ENCODE peak calls at places on chromosomes 4 and X, in six cellular contexts. E is A549, U is GM12878, O is K562, W is endothelial cell of umbilical vein, Y is HepG2. C is an unnamed sample.

GRCh38 chr4:67700119-67700873 is 659 bp downstream of the UBA6 start:
- DNase-seq in E (no peak), U (no peak), O (peak; percentile 17), W (no peak), Y (no peak), C (peak; percentile 28)

GRCh38 chr4:30825008-30825765 is 105.0 kb downstream of the PCDH7 start:
- DNase-seq in E (no peak), U (no peak), O (no peak), W (peak; percentile 8), Y (no peak), C (no peak)

GRCh38 chr4:113328514-113328913 is 279.1 kb downstream of the ANK2 start:
- DNase-seq in E (peak; percentile 13), U (no peak), O (peak; percentile 16), W (no peak), Y (peak; percentile 15), C (peak; percentile 28)

GRCh38 chr4:84647307-84647884 is 64.5 kb downstream of the CDS1 start:
- DNase-seq in E (no peak), U (no peak), O (no peak), W (no peak), Y (no peak), C (no peak)

GRCh38 chr4:48139688-48140087 is 5.6 kb upstream of the TXK start:
- DNase-seq in E (no peak), U (no peak), O (no peak), W (peak; percentile 68), Y (no peak), C (peak; percentile 34)

GRCh38 chrX:111262086-111262485 is 8.2 kb downstream of the CAPN6 start:
- DNase-seq in E (no peak), U (no peak), O (no peak), W (no peak), Y (no peak), C (no peak)

GRCh38 chr4:108940086-108941033 is 177.5 kb upstream of the ETNPPL start:
- DNase-seq in E (no peak), U (no peak), O (no peak), W (no peak), Y (no peak), C (no peak)

GRCh38 chr4:158302076-158302866 is 92.0 kb downstream of the TMEM144 start:
- DNase-seq in E (no peak), U (no peak), O (no peak), W (peak; percentile 76), Y (no peak), C (no peak)

GRCh38 chrX:127030011-127030738 is 210.6 kb downstream of the PRR32 start:
- DNase-seq in E (no peak), U (no peak), O (no peak), W (no peak), Y (no peak), C (no peak)

GRCh38 chr4:117588771-117589170 is 445.5 kb upstream of the NDST3 start:
- DNase-seq in E (no peak), U (no peak), O (no peak), W (no peak), Y (no peak), C (no peak)

GRCh38 chr4:174210354-174210753 is 73.1 kb downstream of the FBXO8 start:
- DNase-seq in E (no peak), U (no peak), O (peak; percentile 22), W (no peak), Y (no peak), C (peak; percentile 13)

GRCh38 chr4:72375050-72375736 is 193.8 kb downstream of the ADAMTS3 start:
- DNase-seq in E (peak; percentile 5), U (no peak), O (peak; percentile 7), W (no peak), Y (no peak), C (no peak)

GRCh38 chr4:81404294-81404693 is 67.4 kb downstream of the RASGEF1B start:
- DNase-seq in E (no peak), U (no peak), O (no peak), W (no peak), Y (no peak), C (no peak)

GRCh38 chr4:102564399-102564921 is 63.3 kb downstream of the NFKB1 start:
- DNase-seq in E (no peak), U (peak; percentile 91), O (no peak), W (no peak), Y (no peak), C (peak; percentile 77)

GRCh38 chr4:145937990-145938611 is 522 bp downstream of the ZNF827 start:
- DNase-seq in E (peak; percentile 15), U (no peak), O (no peak), W (peak; percentile 51), Y (no peak), C (peak; percentile 3)

GRCh38 chr4:128782076-128782715 is 27.3 kb upstream of the JADE1 start:
- DNase-seq in E (peak; percentile 38), U (no peak), O (no peak), W (no peak), Y (peak; percentile 28), C (peak; percentile 40)

GRCh38 chr4:26267087-26267486 is 53.7 kb upstream of the RBPJ start:
- DNase-seq in E (no peak), U (no peak), O (no peak), W (no peak), Y (no peak), C (no peak)

GRCh38 chr4:23762551-23762950 is 127.3 kb downstream of the PPARGC1A start:
- DNase-seq in E (no peak), U (no peak), O (no peak), W (no peak), Y (no peak), C (no peak)

GRCh38 chr4:24032371-24032989 is 142.6 kb upstream of the PPARGC1A start:
- DNase-seq in E (peak; percentile 6), U (no peak), O (peak; percentile 4), W (no peak), Y (peak; percentile 13), C (peak; percentile 39)

GRCh38 chr4:4913147-4913561 is 53.7 kb downstream of the MSX1 start:
- DNase-seq in E (no peak), U (no peak), O (no peak), W (no peak), Y (no peak), C (no peak)

GRCh38 chrX:74949717-74950116 is 24.5 kb upstream of the NEXMIF start:
- DNase-seq in E (no peak), U (no peak), O (no peak), W (no peak), Y (no peak), C (no peak)

GRCh38 chr4:88202443-88202842 is 44.0 kb upstream of the ABCG2 start:
- DNase-seq in E (no peak), U (no peak), O (no peak), W (no peak), Y (no peak), C (no peak)

GRCh38 chr4:52862605-52863236 is 604 bp downstream of the RASL11B start:
- DNase-seq in E (no peak), U (no peak), O (peak; percentile 24), W (peak; percentile 29), Y (no peak), C (no peak)

GRCh38 chr4:26570596-26570995 is 13.3 kb upstream of the TBC1D19 start:
- DNase-seq in E (no peak), U (no peak), O (no peak), W (no peak), Y (no peak), C (no peak)

GRCh38 chr4:95998311-95998710 is 158.4 kb downstream of the PDHA2 start:
- DNase-seq in E (no peak), U (no peak), O (no peak), W (no peak), Y (no peak), C (peak; percentile 24)

GRCh38 chr4:88451205-88451604 is 5.7 kb upstream of the HERC5 start:
- DNase-seq in E (no peak), U (no peak), O (no peak), W (no peak), Y (no peak), C (no peak)

GRCh38 chr4:102826105-102826889 is 1.1 kb downstream of the UBE2D3 start:
- DNase-seq in E (no peak), U (no peak), O (no peak), W (no peak), Y (no peak), C (no peak)

GRCh38 chr4:171846232-171846631 is 33.0 kb downstream of the GALNTL6 start:
- DNase-seq in E (peak; percentile 54), U (no peak), O (peak; percentile 25), W (peak; percentile 55), Y (peak; percentile 31), C (peak; percentile 63)

DNA sequence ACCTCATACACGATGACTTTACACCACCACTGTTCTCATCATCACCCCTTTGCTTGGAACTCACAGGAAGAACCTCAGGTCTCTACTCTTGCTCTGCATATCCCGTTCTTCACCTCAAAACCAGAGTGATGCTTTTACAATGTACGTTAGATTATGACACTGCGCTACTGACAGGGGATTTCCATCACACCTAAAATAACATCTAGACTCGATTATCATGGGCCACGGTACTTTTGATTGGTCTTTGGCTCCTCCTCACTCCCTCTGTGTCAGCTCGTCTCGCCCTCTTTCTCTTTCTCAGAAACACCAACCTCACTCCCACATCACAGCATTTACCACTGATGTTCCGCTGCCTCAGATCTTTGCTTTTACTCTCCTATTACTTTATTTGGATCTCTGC is 172.4 kb downstream of the TLL1 start:
- DNase-seq in E (no peak), U (peak; percentile 59), O (no peak), W (no peak), Y (no peak), C (no peak)
- TF ChIP-seq MAX in E (no peak), U (no peak), O (no peak), W (no peak), Y (no peak), C (no peak)

DNA sequence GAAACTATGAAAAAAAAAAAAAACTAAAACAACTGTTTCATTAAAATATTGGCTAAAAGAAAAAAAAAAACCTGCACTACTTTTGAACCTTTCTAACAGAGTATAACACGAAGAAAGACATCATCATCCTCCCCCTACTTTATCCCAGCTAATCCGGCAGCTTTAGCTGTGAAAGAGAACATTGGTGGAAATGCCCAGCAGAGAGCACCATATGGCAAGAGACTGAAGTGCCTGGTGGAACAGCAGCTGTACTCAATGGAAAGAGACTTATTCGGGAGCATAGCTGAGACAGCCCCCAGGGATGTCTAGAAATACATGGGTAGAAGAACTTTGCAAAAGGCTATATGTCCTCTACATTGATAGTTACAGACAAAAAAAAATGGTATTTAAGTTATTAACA is 30.3 kb downstream of the STPG2 start:
- DNase-seq in E (peak; percentile 20), U (no peak), O (no peak), W (peak; percentile 7), Y (peak; percentile 5), C (peak; percentile 27)
- TF ChIP-seq CTCF in E (no peak), U (no peak), O (peak; percentile 23), W (no peak), Y (peak; percentile 46), C (peak; percentile 9)

GRCh38 chr4:99983289-99983943 is 33.3 kb upstream of the H2AZ1 start:
- DNase-seq in E (no peak), U (peak; percentile 13), O (no peak), W (no peak), Y (no peak), C (no peak)

GRCh38 chr4:99979872-99980271 is 29.8 kb upstream of the H2AZ1 start:
- DNase-seq in E (no peak), U (no peak), O (no peak), W (no peak), Y (no peak), C (no peak)
- TF ChIP-seq MYC in E (no peak), U (no peak), O (no peak), W (no peak), Y (no peak), C (no peak)

DNA sequence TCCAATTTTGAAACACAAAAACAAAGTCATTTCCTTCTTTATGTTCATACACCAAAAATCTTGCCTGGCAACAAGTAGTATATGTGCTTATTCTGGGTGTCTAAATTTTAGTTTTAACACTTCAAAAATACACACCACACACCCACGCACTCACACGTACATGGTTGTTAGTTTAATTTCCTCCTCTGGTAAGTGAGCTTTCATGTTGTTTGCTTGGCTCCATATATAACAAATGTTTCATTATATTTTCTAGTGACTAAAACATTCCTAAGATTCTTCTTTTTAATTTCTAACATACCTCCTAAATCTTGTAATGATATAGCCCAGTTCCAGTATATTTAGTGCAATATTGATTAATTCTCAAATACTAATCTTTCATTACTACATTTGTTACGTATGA is 80.9 kb downstream of the PRDM5 start:
- DNase-seq in E (no peak), U (no peak), O (no peak), W (no peak), Y (no peak), C (no peak)
- TF ChIP-seq MAX in E (no peak), U (no peak), O (no peak), W (no peak), Y (no peak), C (no peak)

C was measured in NB4.